ENCODE peak calls at places on chromosomes 6 and 20, in eight cellular contexts. Z is left ventricle myocardium inferior; P is CD8-positive, alpha-beta memory T cell; L is heart left ventricle; G is naive thymus-derived CD4-positive, alpha-beta T cell; Y is endodermal cell; A is psoas muscle; S is fibroblast of lung. N is an unnamed sample. For H3K4me1, the result is how much of the 10 kb centered on the place peaks cover.

GRCh38 chr20:2872304-2873009 is 824 bp upstream of the PTPRA start:
- DNase-seq in P (peak), Y (peak), Z (peak), L (peak), G (peak), A (peak), S (peak), N (peak)

GRCh38 chr20:57384486-57384885 is 6.7 kb upstream of the RBM38 start:
- DNase-seq in P (no peak), A (no peak), Z (no peak), S (no peak), G (no peak), Y (no peak), L (peak), N (no peak)

GRCh38 chr20:25984933-25985332 is 288.3 kb upstream of the ZNF337 start:
- DNase-seq in L (peak), A (peak), Y (no peak), S (peak), G (peak), Z (peak), P (no peak), N (no peak)

GRCh38 chr6:31293343-31293742 is 21.5 kb upstream of the HLA-C start:
- DNase-seq in P (no peak), A (no peak), Z (no peak), S (peak), Y (peak), L (no peak), G (no peak), N (peak)

GRCh38 chr20:21027569-21027968 is 78.6 kb downstream of the LINC00237 start:
- DNase-seq in A (no peak), S (no peak), Y (peak), G (no peak), L (no peak), Z (no peak), P (no peak), N (no peak)

GRCh38 chr20:50969416-50969815 is 10.8 kb downstream of the MOCS3 start:
- DNase-seq in L (no peak), G (no peak), A (no peak), Y (no peak), Z (no peak), P (no peak), S (no peak), N (no peak)

GRCh38 chr6:135906542-135906941 is 55.0 kb downstream of the PDE7B start:
- DNase-seq in G (no peak), P (no peak), S (peak), Y (no peak), Z (no peak), L (no peak), A (no peak), N (no peak)

GRCh38 chr20:35001596-35002362 is 46.1 kb downstream of the MYH7B start:
- DNase-seq in S (no peak), L (peak), Y (peak), A (peak), G (no peak), Z (peak), P (no peak), N (no peak)

GRCh38 chr6:72425003-72425681 is 196.7 kb upstream of the KCNQ5 start:
- DNase-seq in Y (no peak), P (no peak), G (no peak), Z (no peak), S (peak), L (no peak), A (no peak), N (no peak)

GRCh38 chr6:134105903-134106302 is 53.5 kb upstream of the SLC2A12 start:
- DNase-seq in S (no peak), A (no peak), P (no peak), L (no peak), G (no peak), Y (no peak), Z (no peak), N (no peak)

GRCh38 chr6:35089935-35090505 is 51.1 kb downstream of the TCP11 start:
- DNase-seq in G (no peak), L (no peak), S (peak), A (no peak), Z (no peak), Y (no peak), P (no peak), N (no peak)

GRCh38 chr6:27608916-27609883 is 136.3 kb upstream of the ZNF184 start:
- DNase-seq in Y (peak), A (no peak), S (peak), G (no peak), L (no peak), P (peak), Z (no peak), N (no peak)

GRCh38 chr6:68572525-68572924 is 62.6 kb upstream of the ADGRB3 start:
- DNase-seq in P (no peak), Z (no peak), S (peak), L (no peak), A (no peak), Y (peak), G (no peak), N (no peak)

GRCh38 chr6:46419576-46420002 is 71.7 kb downstream of the RCAN2 start:
- DNase-seq in Z (no peak), P (no peak), S (peak), Y (peak), A (no peak), G (no peak), L (no peak), N (peak)

GRCh38 chr6:68876792-68877493 is 241.9 kb downstream of the ADGRB3 start:
- DNase-seq in S (peak), P (no peak), L (no peak), A (no peak), Y (no peak), G (no peak), Z (no peak), N (no peak)

GRCh38 chr6:38676236-38676973 is 26.5 kb downstream of the GLO1 start:
- DNase-seq in G (no peak), P (no peak), Z (no peak), A (no peak), Y (no peak), S (no peak), L (no peak), N (no peak)

GRCh38 chr6:4804095-4804494 is 27.9 kb downstream of the CDYL start:
- DNase-seq in G (no peak), Y (peak), Z (no peak), L (no peak), A (no peak), S (peak), P (no peak), N (no peak)

GRCh38 chr20:33827629-33828325 is 16.6 kb downstream of the CHMP4B start:
- DNase-seq in Z (no peak), P (no peak), G (no peak), Y (no peak), A (no peak), S (no peak), L (no peak), N (no peak)

GRCh38 chr6:91562955-91563354 is 976.1 kb upstream of the MAP3K7 start:
- DNase-seq in A (no peak), Z (no peak), L (no peak), P (no peak), G (no peak), Y (no peak), S (no peak), N (no peak)

GRCh38 chr20:36465109-36466080 is 75.9 kb upstream of the MYL9 start:
- DNase-seq in P (no peak), A (peak), Y (peak), L (no peak), S (peak), G (no peak), Z (peak), N (no peak)
- H3K4me1 ChIP-seq in P (half or more), A (half or more), Y (under half), L (half or more), S (under half), G (half or more), Z (half or more), N (under half)

GRCh38 chr20:48717095-48717958 is 110.5 kb downstream of the PREX1 start:
- DNase-seq in L (no peak), S (no peak), Z (no peak), G (no peak), Y (no peak), A (no peak), P (no peak), N (no peak)

GRCh38 chr20:48719598-48720255 is 108.1 kb downstream of the PREX1 start:
- DNase-seq in Z (no peak), S (no peak), P (no peak), L (no peak), G (no peak), Y (no peak), A (no peak), N (no peak)

GRCh38 chr20:48720256-48721020 is 107.4 kb downstream of the PREX1 start:
- DNase-seq in Y (no peak), S (no peak), G (no peak), L (no peak), P (no peak), A (no peak), Z (no peak), N (no peak)

GRCh38 chr20:48717959-48718223 is 109.9 kb downstream of the PREX1 start:
- DNase-seq in P (no peak), A (no peak), Z (no peak), G (no peak), S (no peak), L (no peak), Y (no peak), N (no peak)

GRCh38 chr20:48718914-48719578 is 108.8 kb downstream of the PREX1 start:
- DNase-seq in A (no peak), Y (no peak), Z (no peak), G (peak), P (peak), S (no peak), L (no peak), N (no peak)
- H3K4me1 ChIP-seq in A (under half), Y (under half), Z (under half), G (under half), P (half or more), S (under half), L (under half), N (under half)

GRCh38 chr6:164534070-164534766 is 775.2 kb downstream of the C6orf118 start:
- DNase-seq in S (no peak), P (no peak), G (no peak), L (no peak), Z (no peak), A (no peak), Y (no peak), N (no peak)

GRCh38 chr6:164531745-164532144 is 777.7 kb downstream of the C6orf118 start:
- DNase-seq in Y (no peak), A (no peak), G (no peak), Z (no peak), S (no peak), P (no peak), L (no peak), N (no peak)

GRCh38 chr6:164523060-164523459 is 786.3 kb downstream of the C6orf118 start:
- DNase-seq in S (no peak), Y (no peak), L (no peak), A (no peak), G (no peak), P (no peak), Z (no peak), N (no peak)

GRCh38 chr6:164532546-164533362 is 776.7 kb downstream of the C6orf118 start:
- DNase-seq in S (no peak), G (no peak), A (no peak), P (no peak), Y (no peak), L (no peak), Z (no peak), N (no peak)

DNA sequence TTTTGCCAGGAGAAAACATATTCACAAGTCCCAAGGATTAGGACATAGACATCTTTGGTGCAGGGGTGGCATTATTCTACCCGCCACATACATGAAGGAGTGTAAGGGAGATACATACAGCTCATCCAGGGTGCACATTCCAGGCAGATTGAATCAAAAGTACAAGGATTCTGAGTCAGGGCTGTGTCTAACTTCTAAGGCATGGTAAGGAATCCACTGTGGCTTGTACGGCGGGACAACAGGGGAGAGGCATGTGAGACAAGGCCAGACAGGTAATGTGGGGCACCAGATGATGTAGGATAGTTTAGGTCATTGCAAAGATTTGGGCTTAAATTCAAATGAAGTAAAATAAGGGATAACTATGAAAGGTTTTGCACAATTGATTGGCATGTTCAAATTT is 780.9 kb downstream of the C6orf118 start:
- DNase-seq in G (no peak), A (no peak), L (no peak), P (no peak), Y (no peak), S (no peak), Z (no peak), N (no peak)
- H3K4me1 ChIP-seq in G (under half), A (under half), L (under half), P (under half), Y (under half), S (under half), Z (under half), N (under half)

DNA sequence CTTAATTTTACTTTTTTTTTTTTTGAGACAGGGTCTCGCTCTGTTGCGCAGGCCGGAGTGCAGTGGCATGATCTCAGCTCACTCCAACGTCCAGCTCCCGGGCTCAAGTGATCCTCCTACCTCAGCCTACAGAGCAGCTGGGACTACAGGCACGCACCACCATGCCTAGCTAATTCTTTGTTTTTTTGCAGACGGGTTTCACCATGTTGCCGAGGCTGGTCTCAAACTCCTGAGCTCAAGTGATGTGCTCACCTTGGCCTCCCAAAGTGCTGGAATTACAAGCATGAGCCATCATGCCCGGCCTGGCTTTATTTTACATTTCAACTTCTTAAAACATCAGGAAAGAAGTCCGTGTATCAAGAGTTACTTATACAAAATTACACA is 5.7 kb downstream of the OSER1 start:
- DNase-seq in G (no peak), P (no peak), S (no peak), L (no peak), Z (no peak), Y (no peak), A (no peak), N (no peak)
- H3K4me1 ChIP-seq in G (under half), P (under half), S (under half), L (half or more), Z (half or more), Y (under half), A (half or more), N (under half)

GRCh38 chr6:40668203-40668602 is 81.0 kb upstream of the LRFN2 start:
- DNase-seq in G (no peak), Z (no peak), P (no peak), L (no peak), S (no peak), Y (no peak), A (no peak), N (no peak)
- H3K4me1 ChIP-seq in G (under half), Z (under half), P (under half), L (under half), S (under half), Y (under half), A (under half), N (under half)

GRCh38 chr6:52514514-52514913 is 62.3 kb downstream of the TRAM2 start:
- DNase-seq in G (no peak), S (peak), Z (peak), P (no peak), A (peak), L (no peak), Y (no peak), N (no peak)
- H3K4me1 ChIP-seq in G (under half), S (half or more), Z (half or more), P (under half), A (under half), L (half or more), Y (under half), N (under half)

GRCh38 chr6:78300885-78301284 is 566.5 kb upstream of the IRAK1BP1 start:
- DNase-seq in L (no peak), P (no peak), A (no peak), Y (no peak), S (no peak), G (no peak), Z (no peak), N (no peak)
- H3K4me1 ChIP-seq in L (under half), P (under half), A (under half), Y (under half), S (under half), G (under half), Z (under half), N (under half)

GRCh38 chr20:44649976-44650375 is 1.5 kb downstream of the ADA start:
- DNase-seq in Y (peak), Z (no peak), S (no peak), P (no peak), L (peak), G (no peak), A (no peak), N (no peak)

GRCh38 chr20:44648579-44648978 is 2.9 kb downstream of the ADA start:
- DNase-seq in L (peak), Y (peak), S (no peak), Z (no peak), G (no peak), P (no peak), A (no peak), N (no peak)

GRCh38 chr20:44646023-44646640 is 5.4 kb downstream of the ADA start:
- DNase-seq in L (no peak), G (peak), Y (peak), A (no peak), Z (no peak), S (peak), P (peak), N (peak)

GRCh38 chr20:44646641-44647274 is 4.7 kb downstream of the ADA start:
- DNase-seq in Y (no peak), L (no peak), G (no peak), S (peak), A (no peak), P (no peak), Z (no peak), N (no peak)

GRCh38 chr20:44648068-44648467 is 3.4 kb downstream of the ADA start:
- DNase-seq in L (peak), G (no peak), A (no peak), Z (no peak), Y (no peak), S (no peak), P (no peak), N (no peak)
- H3K4me1 ChIP-seq in L (half or more), G (half or more), A (under half), Z (half or more), Y (under half), S (under half), P (half or more), N (under half)